ENCODE peak calls at places on chromosomes 7 and 10, in four cellular contexts. L, G, V and Y are unnamed samples.

GRCh38 chr7:71829499-71829898 is 582.6 kb downstream of the CALN1 start:
- DNase-seq in V (no peak), G (no peak), L (no peak), Y (no peak)

GRCh38 chr10:11424456-11425287 is 186.8 kb downstream of the USP6NL start:
- DNase-seq in G (no peak), L (peak; percentile 46), V (peak; percentile 30), Y (no peak)

GRCh38 chr10:70778267-70778924 is 6.8 kb downstream of the TBATA start:
- DNase-seq in G (no peak), V (no peak), L (no peak), Y (no peak)

GRCh38 chr10:335151-335800 is 200.0 kb downstream of the ZMYND11 start:
- DNase-seq in G (no peak), L (no peak), V (peak; percentile 25), Y (no peak)

GRCh38 chr10:25875555-25876165 is 58.4 kb upstream of the MYO3A start:
- DNase-seq in L (peak; percentile 66), G (peak; percentile 22), V (peak; percentile 29), Y (peak; percentile 46)

GRCh38 chr7:50069613-50070012 is 23.4 kb downstream of the ZPBP start:
- DNase-seq in G (no peak), L (no peak), V (no peak), Y (no peak)

GRCh38 chr10:27741173-27742091 is 4.2 kb downstream of the MKX start:
- DNase-seq in V (no peak), G (peak; percentile 11), L (no peak), Y (no peak)

GRCh38 chr7:13071999-13072398 is 384.6 kb downstream of the ARL4A start:
- DNase-seq in G (no peak), V (no peak), L (no peak), Y (no peak)

GRCh38 chr10:53839437-53840039 is 961.5 kb downstream of the PCDH15 start:
- DNase-seq in V (peak; percentile 2), L (no peak), G (no peak), Y (peak; percentile 26)